ENCODE peak calls at places on chromosomes 4 and X, in ten cellular contexts. One of them, this sample, is unnamed.

GRCh38 chr4:3330682-3331081 is 37.9 kb downstream of the RGS12 start:
- DNase-seq in putamen: no peak
- DNase-seq in T-cell: no peak
- DNase-seq in HEK293T: no peak
- DNase-seq in astrocyte of the spinal cord: no peak
- DNase-seq in activated B cell treated with CpG ODN at 0.5 μM for 24 hours: no peak
- DNase-seq in mammary epithelial cell: no peak
- DNase-seq in heart left ventricle: no peak
- DNase-seq in activated CD8-positive, alpha-beta memory T cell treated with anti-CD3 and anti-CD28 coated beads for 48 hours: no peak
- DNase-seq in naive thymus-derived CD8-positive, alpha-beta T cell: no peak
- DNase-seq in this sample: no peak

GRCh38 chr4:42282081-42282901 is 115.0 kb upstream of the SHISA3 start:
- DNase-seq in putamen: peak
- DNase-seq in T-cell: no peak
- DNase-seq in HEK293T: peak
- DNase-seq in astrocyte of the spinal cord: peak
- DNase-seq in activated B cell treated with CpG ODN at 0.5 μM for 24 hours: no peak
- DNase-seq in mammary epithelial cell: peak
- DNase-seq in heart left ventricle: no peak
- DNase-seq in activated CD8-positive, alpha-beta memory T cell treated with anti-CD3 and anti-CD28 coated beads for 48 hours: peak
- DNase-seq in naive thymus-derived CD8-positive, alpha-beta T cell: no peak
- DNase-seq in this sample: peak

GRCh38 chr4:7781361-7781760 is 158.3 kb downstream of the AFAP1 start:
- DNase-seq in putamen: no peak
- DNase-seq in T-cell: no peak
- DNase-seq in HEK293T: no peak
- DNase-seq in astrocyte of the spinal cord: no peak
- DNase-seq in activated B cell treated with CpG ODN at 0.5 μM for 24 hours: no peak
- DNase-seq in mammary epithelial cell: no peak
- DNase-seq in heart left ventricle: no peak
- DNase-seq in activated CD8-positive, alpha-beta memory T cell treated with anti-CD3 and anti-CD28 coated beads for 48 hours: no peak
- DNase-seq in naive thymus-derived CD8-positive, alpha-beta T cell: no peak
- DNase-seq in this sample: peak

GRCh38 chr4:70651864-70652506 is 14.3 kb downstream of the JCHAIN start:
- DNase-seq in putamen: peak
- DNase-seq in T-cell: peak
- DNase-seq in HEK293T: peak
- DNase-seq in astrocyte of the spinal cord: peak
- DNase-seq in activated B cell treated with CpG ODN at 0.5 μM for 24 hours: no peak
- DNase-seq in mammary epithelial cell: peak
- DNase-seq in heart left ventricle: no peak
- DNase-seq in activated CD8-positive, alpha-beta memory T cell treated with anti-CD3 and anti-CD28 coated beads for 48 hours: no peak
- DNase-seq in naive thymus-derived CD8-positive, alpha-beta T cell: no peak
- DNase-seq in this sample: peak

GRCh38 chr4:30950737-30951136 is 230.6 kb downstream of the PCDH7 start:
- DNase-seq in putamen: no peak
- DNase-seq in T-cell: no peak
- DNase-seq in HEK293T: peak
- DNase-seq in astrocyte of the spinal cord: no peak
- DNase-seq in activated B cell treated with CpG ODN at 0.5 μM for 24 hours: no peak
- DNase-seq in mammary epithelial cell: peak
- DNase-seq in heart left ventricle: no peak
- DNase-seq in activated CD8-positive, alpha-beta memory T cell treated with anti-CD3 and anti-CD28 coated beads for 48 hours: no peak
- DNase-seq in naive thymus-derived CD8-positive, alpha-beta T cell: no peak
- DNase-seq in this sample: no peak

GRCh38 chr4:138097912-138098600 is 144.1 kb downstream of the SLC7A11 start:
- DNase-seq in putamen: no peak
- DNase-seq in T-cell: no peak
- DNase-seq in HEK293T: no peak
- DNase-seq in astrocyte of the spinal cord: no peak
- DNase-seq in activated B cell treated with CpG ODN at 0.5 μM for 24 hours: no peak
- DNase-seq in mammary epithelial cell: no peak
- DNase-seq in heart left ventricle: no peak
- DNase-seq in activated CD8-positive, alpha-beta memory T cell treated with anti-CD3 and anti-CD28 coated beads for 48 hours: no peak
- DNase-seq in naive thymus-derived CD8-positive, alpha-beta T cell: no peak
- DNase-seq in this sample: no peak

GRCh38 chr4:170339522-170339921 is 249.8 kb upstream of the AADAT start:
- DNase-seq in putamen: no peak
- DNase-seq in T-cell: no peak
- DNase-seq in HEK293T: no peak
- DNase-seq in astrocyte of the spinal cord: no peak
- DNase-seq in activated B cell treated with CpG ODN at 0.5 μM for 24 hours: no peak
- DNase-seq in mammary epithelial cell: peak
- DNase-seq in heart left ventricle: no peak
- DNase-seq in activated CD8-positive, alpha-beta memory T cell treated with anti-CD3 and anti-CD28 coated beads for 48 hours: no peak
- DNase-seq in naive thymus-derived CD8-positive, alpha-beta T cell: no peak
- DNase-seq in this sample: no peak

GRCh38 chr4:18695733-18696527 is 674.4 kb upstream of the LCORL start:
- DNase-seq in putamen: no peak
- DNase-seq in T-cell: no peak
- DNase-seq in HEK293T: no peak
- DNase-seq in astrocyte of the spinal cord: no peak
- DNase-seq in activated B cell treated with CpG ODN at 0.5 μM for 24 hours: no peak
- DNase-seq in mammary epithelial cell: no peak
- DNase-seq in heart left ventricle: no peak
- DNase-seq in activated CD8-positive, alpha-beta memory T cell treated with anti-CD3 and anti-CD28 coated beads for 48 hours: no peak
- DNase-seq in naive thymus-derived CD8-positive, alpha-beta T cell: no peak
- DNase-seq in this sample: no peak

GRCh38 chrX:144253356-144253755 is 369.5 kb downstream of the UBE2NL start:
- DNase-seq in putamen: no peak
- DNase-seq in T-cell: no peak
- DNase-seq in HEK293T: no peak
- DNase-seq in astrocyte of the spinal cord: no peak
- DNase-seq in activated B cell treated with CpG ODN at 0.5 μM for 24 hours: no peak
- DNase-seq in mammary epithelial cell: no peak
- DNase-seq in heart left ventricle: no peak
- DNase-seq in activated CD8-positive, alpha-beta memory T cell treated with anti-CD3 and anti-CD28 coated beads for 48 hours: no peak
- DNase-seq in naive thymus-derived CD8-positive, alpha-beta T cell: no peak
- DNase-seq in this sample: no peak

GRCh38 chrX:109847257-109848187 is 114.5 kb upstream of the ACSL4 start:
- DNase-seq in putamen: no peak
- DNase-seq in T-cell: no peak
- DNase-seq in HEK293T: no peak
- DNase-seq in astrocyte of the spinal cord: peak
- DNase-seq in activated B cell treated with CpG ODN at 0.5 μM for 24 hours: no peak
- DNase-seq in mammary epithelial cell: peak
- DNase-seq in heart left ventricle: no peak
- DNase-seq in activated CD8-positive, alpha-beta memory T cell treated with anti-CD3 and anti-CD28 coated beads for 48 hours: no peak
- DNase-seq in naive thymus-derived CD8-positive, alpha-beta T cell: no peak
- DNase-seq in this sample: peak

GRCh38 chr4:1574601-1575417 is 109.3 kb downstream of the FAM53A start:
- DNase-seq in putamen: no peak
- DNase-seq in T-cell: no peak
- DNase-seq in HEK293T: no peak
- DNase-seq in astrocyte of the spinal cord: no peak
- DNase-seq in activated B cell treated with CpG ODN at 0.5 μM for 24 hours: no peak
- DNase-seq in mammary epithelial cell: no peak
- DNase-seq in heart left ventricle: peak
- DNase-seq in activated CD8-positive, alpha-beta memory T cell treated with anti-CD3 and anti-CD28 coated beads for 48 hours: no peak
- DNase-seq in naive thymus-derived CD8-positive, alpha-beta T cell: no peak
- DNase-seq in this sample: no peak

GRCh38 chr4:189090174-189090814 is 850.4 kb upstream of the FRG1 start:
- DNase-seq in putamen: no peak
- DNase-seq in T-cell: no peak
- DNase-seq in HEK293T: peak
- DNase-seq in astrocyte of the spinal cord: no peak
- DNase-seq in activated B cell treated with CpG ODN at 0.5 μM for 24 hours: no peak
- DNase-seq in mammary epithelial cell: peak
- DNase-seq in heart left ventricle: no peak
- DNase-seq in activated CD8-positive, alpha-beta memory T cell treated with anti-CD3 and anti-CD28 coated beads for 48 hours: no peak
- DNase-seq in naive thymus-derived CD8-positive, alpha-beta T cell: no peak
- DNase-seq in this sample: peak

GRCh38 chr4:138078751-138079150 is 163.4 kb downstream of the SLC7A11 start:
- DNase-seq in putamen: no peak
- DNase-seq in T-cell: no peak
- DNase-seq in HEK293T: no peak
- DNase-seq in astrocyte of the spinal cord: no peak
- DNase-seq in activated B cell treated with CpG ODN at 0.5 μM for 24 hours: no peak
- DNase-seq in mammary epithelial cell: no peak
- DNase-seq in heart left ventricle: no peak
- DNase-seq in activated CD8-positive, alpha-beta memory T cell treated with anti-CD3 and anti-CD28 coated beads for 48 hours: no peak
- DNase-seq in naive thymus-derived CD8-positive, alpha-beta T cell: no peak
- DNase-seq in this sample: no peak

GRCh38 chr4:78585633-78586032 is 34.1 kb downstream of the ANXA3 start:
- DNase-seq in putamen: no peak
- DNase-seq in T-cell: no peak
- DNase-seq in HEK293T: no peak
- DNase-seq in astrocyte of the spinal cord: no peak
- DNase-seq in activated B cell treated with CpG ODN at 0.5 μM for 24 hours: no peak
- DNase-seq in mammary epithelial cell: no peak
- DNase-seq in heart left ventricle: no peak
- DNase-seq in activated CD8-positive, alpha-beta memory T cell treated with anti-CD3 and anti-CD28 coated beads for 48 hours: no peak
- DNase-seq in naive thymus-derived CD8-positive, alpha-beta T cell: no peak
- DNase-seq in this sample: peak

GRCh38 chr4:185358514-185359433 is 37.0 kb downstream of the LRP2BP start:
- DNase-seq in putamen: no peak
- DNase-seq in T-cell: no peak
- DNase-seq in HEK293T: no peak
- DNase-seq in astrocyte of the spinal cord: peak
- DNase-seq in activated B cell treated with CpG ODN at 0.5 μM for 24 hours: no peak
- DNase-seq in mammary epithelial cell: no peak
- DNase-seq in heart left ventricle: no peak
- DNase-seq in activated CD8-positive, alpha-beta memory T cell treated with anti-CD3 and anti-CD28 coated beads for 48 hours: no peak
- DNase-seq in naive thymus-derived CD8-positive, alpha-beta T cell: no peak
- DNase-seq in this sample: peak

GRCh38 chr4:136342666-136343065 is 1189.6 kb downstream of the PCDH18 start:
- DNase-seq in putamen: no peak
- DNase-seq in T-cell: no peak
- DNase-seq in HEK293T: no peak
- DNase-seq in astrocyte of the spinal cord: peak
- DNase-seq in activated B cell treated with CpG ODN at 0.5 μM for 24 hours: no peak
- DNase-seq in mammary epithelial cell: no peak
- DNase-seq in heart left ventricle: no peak
- DNase-seq in activated CD8-positive, alpha-beta memory T cell treated with anti-CD3 and anti-CD28 coated beads for 48 hours: no peak
- DNase-seq in naive thymus-derived CD8-positive, alpha-beta T cell: no peak
- DNase-seq in this sample: no peak

GRCh38 chrX:24728530-24728929 is 34.8 kb downstream of the POLA1 start:
- DNase-seq in putamen: no peak
- DNase-seq in T-cell: no peak
- DNase-seq in HEK293T: no peak
- DNase-seq in astrocyte of the spinal cord: no peak
- DNase-seq in activated B cell treated with CpG ODN at 0.5 μM for 24 hours: no peak
- DNase-seq in mammary epithelial cell: no peak
- DNase-seq in heart left ventricle: no peak
- DNase-seq in activated CD8-positive, alpha-beta memory T cell treated with anti-CD3 and anti-CD28 coated beads for 48 hours: no peak
- DNase-seq in naive thymus-derived CD8-positive, alpha-beta T cell: no peak
- DNase-seq in this sample: no peak

GRCh38 chr4:139011220-139011950 is 4.2 kb upstream of the NOCT start:
- DNase-seq in putamen: no peak
- DNase-seq in T-cell: no peak
- DNase-seq in HEK293T: no peak
- DNase-seq in astrocyte of the spinal cord: no peak
- DNase-seq in activated B cell treated with CpG ODN at 0.5 μM for 24 hours: no peak
- DNase-seq in mammary epithelial cell: no peak
- DNase-seq in heart left ventricle: no peak
- DNase-seq in activated CD8-positive, alpha-beta memory T cell treated with anti-CD3 and anti-CD28 coated beads for 48 hours: no peak
- DNase-seq in naive thymus-derived CD8-positive, alpha-beta T cell: no peak
- DNase-seq in this sample: no peak

GRCh38 chr4:146095091-146095690 is 80.3 kb upstream of the LSM6 start:
- DNase-seq in putamen: peak
- DNase-seq in T-cell: no peak
- DNase-seq in HEK293T: peak
- DNase-seq in astrocyte of the spinal cord: peak
- DNase-seq in activated B cell treated with CpG ODN at 0.5 μM for 24 hours: no peak
- DNase-seq in mammary epithelial cell: peak
- DNase-seq in heart left ventricle: no peak
- DNase-seq in activated CD8-positive, alpha-beta memory T cell treated with anti-CD3 and anti-CD28 coated beads for 48 hours: no peak
- DNase-seq in naive thymus-derived CD8-positive, alpha-beta T cell: no peak
- DNase-seq in this sample: peak

GRCh38 chr4:89300490-89300889 is 7.1 kb downstream of the GPRIN3 start:
- DNase-seq in putamen: no peak
- DNase-seq in T-cell: no peak
- DNase-seq in HEK293T: no peak
- DNase-seq in astrocyte of the spinal cord: no peak
- DNase-seq in activated B cell treated with CpG ODN at 0.5 μM for 24 hours: no peak
- DNase-seq in mammary epithelial cell: no peak
- DNase-seq in heart left ventricle: no peak
- DNase-seq in activated CD8-positive, alpha-beta memory T cell treated with anti-CD3 and anti-CD28 coated beads for 48 hours: no peak
- DNase-seq in naive thymus-derived CD8-positive, alpha-beta T cell: no peak
- DNase-seq in this sample: no peak

GRCh38 chr4:183469327-183469726 is 24.9 kb downstream of the CDKN2AIP start:
- DNase-seq in putamen: no peak
- DNase-seq in T-cell: no peak
- DNase-seq in HEK293T: no peak
- DNase-seq in astrocyte of the spinal cord: no peak
- DNase-seq in activated B cell treated with CpG ODN at 0.5 μM for 24 hours: no peak
- DNase-seq in mammary epithelial cell: peak
- DNase-seq in heart left ventricle: no peak
- DNase-seq in activated CD8-positive, alpha-beta memory T cell treated with anti-CD3 and anti-CD28 coated beads for 48 hours: no peak
- DNase-seq in naive thymus-derived CD8-positive, alpha-beta T cell: no peak
- DNase-seq in this sample: no peak

GRCh38 chr4:106767991-106768390 is 268.1 kb downstream of the DKK2 start:
- DNase-seq in putamen: no peak
- DNase-seq in T-cell: no peak
- DNase-seq in HEK293T: no peak
- DNase-seq in astrocyte of the spinal cord: no peak
- DNase-seq in activated B cell treated with CpG ODN at 0.5 μM for 24 hours: no peak
- DNase-seq in mammary epithelial cell: no peak
- DNase-seq in heart left ventricle: no peak
- DNase-seq in activated CD8-positive, alpha-beta memory T cell treated with anti-CD3 and anti-CD28 coated beads for 48 hours: no peak
- DNase-seq in naive thymus-derived CD8-positive, alpha-beta T cell: no peak
- DNase-seq in this sample: no peak